ENCODE peak calls at places on chromosomes 7 and 10, in six cellular contexts. O is activated effector memory CD4-positive, alpha-beta T cell treated with anti-CD3 and anti-CD28 coated beads, Interleukin-2, amount 50 U/mL, for 16 hours; J is HEK293T; B is fibroblast of lung; W is NCI-H1694 treated with DMSO at 0.1 percent for 48 hours; D is DMS79 treated with DMSO at 0.1 percent for 48 hours. I is an unnamed sample.

GRCh38 chr10:71603190-71603589 is 116.4 kb downstream of the C10orf105 start:
- DNase-seq in O (no peak), J (no peak), B (no peak), W (no peak), D (no peak), I (no peak)

GRCh38 chr7:77383333-77383740 is 32.8 kb downstream of the GSAP start:
- DNase-seq in O (no peak), J (no peak), B (peak), W (no peak), D (no peak), I (no peak)

GRCh38 chr7:17010637-17011300 is 129.0 kb upstream of the AGR3 start:
- DNase-seq in O (no peak), J (no peak), B (no peak), W (no peak), D (no peak), I (no peak)

GRCh38 chr7:96088579-96088978 is 233.3 kb downstream of the SLC25A13 start:
- DNase-seq in O (no peak), J (no peak), B (peak), W (no peak), D (no peak), I (peak)

GRCh38 chr7:45216622-45217165 is 59.1 kb downstream of the RAMP3 start:
- DNase-seq in O (no peak), J (no peak), B (no peak), W (no peak), D (no peak), I (no peak)

GRCh38 chr10:59006511-59007306 is 169.7 kb upstream of the PHYHIPL start:
- DNase-seq in O (no peak), J (no peak), B (peak), W (no peak), D (no peak), I (no peak)

GRCh38 chr7:53811555-53812079 is 730.6 kb upstream of the VSTM2A start:
- DNase-seq in O (no peak), J (no peak), B (no peak), W (peak), D (no peak), I (no peak)

GRCh38 chr10:25632802-25633201 is 301.2 kb upstream of the MYO3A start:
- DNase-seq in O (no peak), J (no peak), B (no peak), W (no peak), D (no peak), I (no peak)

GRCh38 chr7:71735961-71736556 is 604.1 kb downstream of the GALNT17 start:
- DNase-seq in O (peak), J (peak), B (peak), W (peak), D (peak), I (peak)

GRCh38 chr10:129446182-129446581 is 20.9 kb upstream of the MGMT start:
- DNase-seq in O (no peak), J (no peak), B (no peak), W (no peak), D (no peak), I (no peak)

GRCh38 chr7:127616709-127617108 is 1.2 kb downstream of the PAX4 start:
- DNase-seq in O (no peak), J (no peak), B (no peak), W (no peak), D (no peak), I (no peak)

GRCh38 chr7:44283381-44284211 is 41.8 kb downstream of the CAMK2B start:
- DNase-seq in O (peak), J (no peak), B (no peak), W (no peak), D (no peak), I (no peak)

GRCh38 chr7:94367940-94368339 is 26.8 kb upstream of the COL1A2 start:
- DNase-seq in O (no peak), J (no peak), B (peak), W (no peak), D (peak), I (peak)

GRCh38 chr7:139683137-139683871 is 94.5 kb downstream of the HIPK2 start:
- DNase-seq in O (no peak), J (no peak), B (peak), W (no peak), D (no peak), I (no peak)

GRCh38 chr10:128631801-128632241 is 505.6 kb upstream of the MKI67 start:
- DNase-seq in O (no peak), J (no peak), B (peak), W (no peak), D (no peak), I (peak)

GRCh38 chr10:58399410-58399809 is 14.2 kb downstream of the TFAM start:
- DNase-seq in O (no peak), J (no peak), B (peak), W (no peak), D (no peak), I (no peak)

GRCh38 chr10:76711374-76711997 is 926.1 kb downstream of the KCNMA1 start:
- DNase-seq in O (no peak), J (no peak), B (no peak), W (no peak), D (no peak), I (no peak)

GRCh38 chr7:34675749-34676374 is 17.8 kb downstream of the NPSR1 start:
- DNase-seq in O (no peak), J (peak), B (peak), W (peak), D (no peak), I (peak)

GRCh38 chr10:58179238-58179637 is 88.5 kb downstream of the IPMK start:
- DNase-seq in O (no peak), J (no peak), B (peak), W (no peak), D (no peak), I (no peak)

GRCh38 chr7:66146701-66147100 is 32.1 kb downstream of the CRCP start:
- DNase-seq in O (no peak), J (no peak), B (no peak), W (peak), D (no peak), I (peak)

GRCh38 chr7:43753401-43753800 is 5.1 kb upstream of the BLVRA start:
- DNase-seq in O (no peak), J (no peak), B (no peak), W (no peak), D (no peak), I (no peak)

GRCh38 chr7:135573541-135573940 is 15.8 kb downstream of the NUP205 start:
- DNase-seq in O (no peak), J (no peak), B (no peak), W (no peak), D (no peak), I (no peak)

GRCh38 chr10:17128261-17128660 is 1.4 kb downstream of the CUBN start:
- DNase-seq in O (no peak), J (no peak), B (no peak), W (no peak), D (no peak), I (no peak)

GRCh38 chr10:33248638-33249037 is 85.8 kb downstream of the NRP1 start:
- DNase-seq in O (no peak), J (no peak), B (peak), W (no peak), D (peak), I (peak)

GRCh38 chr10:79196470-79197461 is 128.0 kb downstream of the ZMIZ1 start:
- DNase-seq in O (peak), J (peak), B (peak), W (no peak), D (no peak), I (peak)

GRCh38 chr10:31829776-31830175 is 98.9 kb downstream of the ARHGAP12 start:
- DNase-seq in O (no peak), J (no peak), B (no peak), W (no peak), D (no peak), I (no peak)

GRCh38 chr7:92135100-92135429 is 788 bp upstream of the CYP51A1 start:
- DNase-seq in O (no peak), J (peak), B (peak), W (peak), D (peak), I (peak)

I was measured in A673.